ENCODE peak calls at places on chromosome 7, in six cellular contexts. F, P, H, X, U and R are unnamed samples.

GRCh38 chr7:143429770-143430698 is 13.2 kb upstream of the TAS2R60 start:
- DNase-seq in F (no peak), P (no peak), U (no peak), H (no peak), X (no peak), R (no peak)

GRCh38 chr7:49645296-49645695 is 128.1 kb upstream of the VWC2 start:
- DNase-seq in U (no peak), P (no peak), H (no peak), X (no peak), F (no peak), R (no peak)

GRCh38 chr7:50962281-50962883 is 179.7 kb upstream of the GRB10 start:
- DNase-seq in P (no peak), F (no peak), U (no peak), H (no peak), X (no peak), R (peak; percentile 46)

GRCh38 chr7:44103566-44103940 is 592 bp upstream of the AEBP1 start:
- DNase-seq in H (no peak), U (no peak), F (no peak), X (no peak), P (no peak), R (no peak)

GRCh38 chr7:134819401-134819800 is 40.0 kb downstream of the CALD1 start:
- DNase-seq in H (no peak), U (no peak), P (no peak), F (no peak), X (no peak), R (no peak)

GRCh38 chr7:81690251-81690650 is 79.6 kb downstream of the HGF start:
- DNase-seq in U (no peak), X (no peak), H (no peak), F (no peak), P (no peak), R (peak; percentile 15)

GRCh38 chr7:38938589-38938988 is 29.6 kb upstream of the VPS41 start:
- DNase-seq in F (no peak), X (no peak), U (no peak), H (no peak), P (no peak), R (no peak)

GRCh38 chr7:27046854-27047549 is 48.8 kb downstream of the HOXA1 start:
- DNase-seq in H (no peak), U (no peak), F (no peak), P (no peak), X (peak; percentile 46), R (peak; percentile 55)

GRCh38 chr7:138309186-138309585 is 150.9 kb upstream of the TRIM24 start:
- DNase-seq in U (no peak), F (no peak), H (no peak), P (no peak), X (no peak), R (no peak)

GRCh38 chr7:100626530-100627237 is 14.3 kb downstream of the MOSPD3 start:
- DNase-seq in X (peak; percentile 92), U (peak; percentile 85), H (peak; percentile 87), F (peak; percentile 82), P (peak; percentile 62), R (peak; percentile 90)

GRCh38 chr7:106824458-106824857 is 40.6 kb upstream of the PIK3CG start:
- DNase-seq in X (no peak), U (no peak), P (no peak), H (no peak), F (no peak), R (no peak)

GRCh38 chr7:88306590-88307048 is at the start of gene STEAP4:
- DNase-seq in H (peak; percentile 77), U (peak; percentile 86), X (no peak), P (no peak), F (no peak), R (peak; percentile 43)

GRCh38 chr7:104979167-104979841 is 34.7 kb upstream of the KMT2E start:
- DNase-seq in F (no peak), H (no peak), X (peak; percentile 89), P (no peak), U (no peak), R (peak; percentile 92)